ENCODE peak calls at places on chromosomes 1 and 21, in six cellular contexts. One of them, this sample, is unnamed.

GRCh38 chr21:31162827-31163226 is 124.6 kb upstream of the KRTAP19-8 start:
- DNase-seq in D721Med: no peak
- DNase-seq in bronchial epithelial cell: peak
- DNase-seq in activated effector memory CD4-positive, alpha-beta T cell treated with anti-CD3 and anti-CD28 coated beads, Interleukin-2, amount 50 U/mL, for 16 hours: no peak
- DNase-seq in mesenchymal stem cell: peak
- DNase-seq in NCI-H510A treated with DMSO at 0.1 percent for 48 hours: no peak
- DNase-seq in this sample: no peak

GRCh38 chr21:16113052-16113715 is 383.4 kb downstream of the USP25 start:
- DNase-seq in D721Med: no peak
- DNase-seq in bronchial epithelial cell: peak
- DNase-seq in activated effector memory CD4-positive, alpha-beta T cell treated with anti-CD3 and anti-CD28 coated beads, Interleukin-2, amount 50 U/mL, for 16 hours: no peak
- DNase-seq in mesenchymal stem cell: peak
- DNase-seq in NCI-H510A treated with DMSO at 0.1 percent for 48 hours: no peak
- DNase-seq in this sample: no peak

GRCh38 chr21:42532466-42533181 is 19.0 kb downstream of the SLC37A1 start:
- DNase-seq in D721Med: no peak
- DNase-seq in bronchial epithelial cell: no peak
- DNase-seq in activated effector memory CD4-positive, alpha-beta T cell treated with anti-CD3 and anti-CD28 coated beads, Interleukin-2, amount 50 U/mL, for 16 hours: peak
- DNase-seq in mesenchymal stem cell: no peak
- DNase-seq in NCI-H510A treated with DMSO at 0.1 percent for 48 hours: peak
- DNase-seq in this sample: peak

GRCh38 chr1:12384836-12385456 is 155.1 kb downstream of the VPS13D start:
- DNase-seq in D721Med: no peak
- DNase-seq in bronchial epithelial cell: peak
- DNase-seq in activated effector memory CD4-positive, alpha-beta T cell treated with anti-CD3 and anti-CD28 coated beads, Interleukin-2, amount 50 U/mL, for 16 hours: peak
- DNase-seq in mesenchymal stem cell: no peak
- DNase-seq in NCI-H510A treated with DMSO at 0.1 percent for 48 hours: no peak
- DNase-seq in this sample: no peak

GRCh38 chr1:16396591-16396990 is 29.5 kb downstream of the SZRD1 start:
- DNase-seq in D721Med: no peak
- DNase-seq in bronchial epithelial cell: peak
- DNase-seq in activated effector memory CD4-positive, alpha-beta T cell treated with anti-CD3 and anti-CD28 coated beads, Interleukin-2, amount 50 U/mL, for 16 hours: no peak
- DNase-seq in mesenchymal stem cell: peak
- DNase-seq in NCI-H510A treated with DMSO at 0.1 percent for 48 hours: peak
- DNase-seq in this sample: no peak

GRCh38 chr1:233844697-233845096 is 59.8 kb upstream of the SLC35F3 start:
- DNase-seq in D721Med: no peak
- DNase-seq in bronchial epithelial cell: no peak
- DNase-seq in activated effector memory CD4-positive, alpha-beta T cell treated with anti-CD3 and anti-CD28 coated beads, Interleukin-2, amount 50 U/mL, for 16 hours: no peak
- DNase-seq in mesenchymal stem cell: no peak
- DNase-seq in NCI-H510A treated with DMSO at 0.1 percent for 48 hours: no peak
- DNase-seq in this sample: no peak

GRCh38 chr1:244403431-244403830 is 48.3 kb downstream of the ADSS2 start:
- DNase-seq in D721Med: no peak
- DNase-seq in bronchial epithelial cell: no peak
- DNase-seq in activated effector memory CD4-positive, alpha-beta T cell treated with anti-CD3 and anti-CD28 coated beads, Interleukin-2, amount 50 U/mL, for 16 hours: no peak
- DNase-seq in mesenchymal stem cell: no peak
- DNase-seq in NCI-H510A treated with DMSO at 0.1 percent for 48 hours: no peak
- DNase-seq in this sample: no peak

GRCh38 chr1:97186381-97186780 is 464.8 kb downstream of the PTBP2 start:
- DNase-seq in D721Med: no peak
- DNase-seq in bronchial epithelial cell: peak
- DNase-seq in activated effector memory CD4-positive, alpha-beta T cell treated with anti-CD3 and anti-CD28 coated beads, Interleukin-2, amount 50 U/mL, for 16 hours: no peak
- DNase-seq in mesenchymal stem cell: peak
- DNase-seq in NCI-H510A treated with DMSO at 0.1 percent for 48 hours: no peak
- DNase-seq in this sample: no peak

GRCh38 chr1:42462828-42463763 is at the start of gene CCDC30:
- DNase-seq in D721Med: peak
- DNase-seq in bronchial epithelial cell: peak
- DNase-seq in activated effector memory CD4-positive, alpha-beta T cell treated with anti-CD3 and anti-CD28 coated beads, Interleukin-2, amount 50 U/mL, for 16 hours: peak
- DNase-seq in mesenchymal stem cell: peak
- DNase-seq in NCI-H510A treated with DMSO at 0.1 percent for 48 hours: peak
- DNase-seq in this sample: peak

GRCh38 chr1:197327776-197328364 is 59.8 kb downstream of the CRB1 start:
- DNase-seq in D721Med: no peak
- DNase-seq in bronchial epithelial cell: peak
- DNase-seq in activated effector memory CD4-positive, alpha-beta T cell treated with anti-CD3 and anti-CD28 coated beads, Interleukin-2, amount 50 U/mL, for 16 hours: no peak
- DNase-seq in mesenchymal stem cell: peak
- DNase-seq in NCI-H510A treated with DMSO at 0.1 percent for 48 hours: peak
- DNase-seq in this sample: no peak

This sample was measured in hippocampal formation.